ENCODE peak calls at places on chromosomes 1 and 21, in six cellular contexts. Q is endothelial cell, R is NCI-H2081, X is sigmoid colon, D is NCI-H146, J is osteocyte. H is an unnamed sample.

GRCh38 chr21:33124879-33125278 is 54.9 kb downstream of the OLIG1 start:
- DNase-seq in Q (no peak), R (no peak), X (no peak), D (no peak), J (no peak), H (no peak)

GRCh38 chr1:15386128-15386824 is 23.4 kb upstream of the EFHD2 start:
- DNase-seq in Q (peak), R (no peak), X (no peak), D (no peak), J (no peak), H (no peak)

GRCh38 chr1:247337250-247337746 is 5.6 kb upstream of the ZNF496 start:
- DNase-seq in Q (no peak), R (no peak), X (no peak), D (peak), J (no peak), H (no peak)

GRCh38 chr1:186540521-186540920 is 79.6 kb upstream of the PDC start:
- DNase-seq in Q (no peak), R (no peak), X (no peak), D (no peak), J (no peak), H (no peak)

GRCh38 chr1:25879675-25880074 is 4.2 kb upstream of the PAQR7 start:
- DNase-seq in Q (no peak), R (no peak), X (peak), D (no peak), J (no peak), H (no peak)

GRCh38 chr1:1627842-1628655 is 3.9 kb upstream of the MMP23B start:
- DNase-seq in Q (no peak), R (no peak), X (peak), D (no peak), J (no peak), H (no peak)

GRCh38 chr1:29043270-29043971 is 80.3 kb downstream of the TMEM200B start:
- DNase-seq in Q (no peak), R (no peak), X (no peak), D (no peak), J (no peak), H (no peak)

GRCh38 chr1:119010201-119010600 is 22.1 kb upstream of the TBX15 start:
- DNase-seq in Q (no peak), R (no peak), X (no peak), D (no peak), J (no peak), H (no peak)

GRCh38 chr1:59669752-59670312 is 144.9 kb upstream of the HOOK1 start:
- DNase-seq in Q (no peak), R (no peak), X (peak), D (no peak), J (no peak), H (no peak)

GRCh38 chr1:155695107-155695506 is 6.2 kb downstream of the DAP3 start:
- DNase-seq in Q (no peak), R (no peak), X (no peak), D (no peak), J (no peak), H (no peak)

GRCh38 chr1:225694151-225694603 is 41.3 kb upstream of the ENAH start:
- DNase-seq in Q (no peak), R (peak), X (no peak), D (peak), J (no peak), H (no peak)